ENCODE peak calls at places on chromosome 21, in eight cellular contexts. One of them, this sample, is unnamed.

GRCh38 chr21:45310446-45310845 is 22.8 kb upstream of the POFUT2 start:
- DNase-seq in K562: no peak
- DNase-seq in lower leg skin: no peak
- DNase-seq in A549: no peak
- DNase-seq in breast epithelium: no peak
- DNase-seq in Peyer's patch: peak; percentile 22
- DNase-seq in sigmoid colon: peak; percentile 63
- DNase-seq in body of pancreas: no peak
- DNase-seq in this sample: no peak

GRCh38 chr21:35204850-35205564 is 155.9 kb upstream of the RUNX1 start:
- DNase-seq in sigmoid colon: peak; percentile 89
- DNase-seq in Peyer's patch: no peak
- DNase-seq in K562: peak; percentile 85
- DNase-seq in lower leg skin: peak; percentile 88
- DNase-seq in breast epithelium: no peak
- DNase-seq in body of pancreas: peak; percentile 83
- DNase-seq in A549: no peak
- DNase-seq in this sample: peak; percentile 83

GRCh38 chr21:45003331-45004058 is 63.7 kb downstream of the SLX9 start:
- DNase-seq in breast epithelium: no peak
- DNase-seq in Peyer's patch: peak; percentile 35
- DNase-seq in K562: no peak
- DNase-seq in A549: no peak
- DNase-seq in sigmoid colon: peak; percentile 66
- DNase-seq in body of pancreas: peak; percentile 6
- DNase-seq in lower leg skin: peak; percentile 85
- DNase-seq in this sample: no peak

GRCh38 chr21:31665397-31665796 is 5.9 kb downstream of the SOD1 start:
- DNase-seq in body of pancreas: no peak
- DNase-seq in lower leg skin: no peak
- DNase-seq in A549: no peak
- DNase-seq in breast epithelium: no peak
- DNase-seq in K562: peak; percentile 34
- DNase-seq in sigmoid colon: no peak
- DNase-seq in Peyer's patch: no peak
- DNase-seq in this sample: no peak

GRCh38 chr21:29155118-29155932 is 24.9 kb downstream of the MAP3K7CL start:
- DNase-seq in sigmoid colon: peak; percentile 73
- DNase-seq in breast epithelium: peak; percentile 52
- DNase-seq in lower leg skin: peak; percentile 88
- DNase-seq in A549: no peak
- DNase-seq in body of pancreas: peak; percentile 24
- DNase-seq in K562: peak; percentile 48
- DNase-seq in Peyer's patch: peak; percentile 46
- DNase-seq in this sample: peak; percentile 60

GRCh38 chr21:35508389-35508888 is 459.3 kb upstream of the RUNX1 start:
- DNase-seq in A549: no peak
- DNase-seq in Peyer's patch: no peak
- DNase-seq in body of pancreas: no peak
- DNase-seq in lower leg skin: no peak
- DNase-seq in breast epithelium: no peak
- DNase-seq in K562: peak; percentile 84
- DNase-seq in sigmoid colon: peak; percentile 79
- DNase-seq in this sample: peak; percentile 18

GRCh38 chr21:35617491-35617890 is 442.8 kb downstream of the SETD4 start:
- DNase-seq in sigmoid colon: no peak
- DNase-seq in K562: no peak
- DNase-seq in A549: no peak
- DNase-seq in body of pancreas: no peak
- DNase-seq in lower leg skin: no peak
- DNase-seq in breast epithelium: no peak
- DNase-seq in Peyer's patch: no peak
- DNase-seq in this sample: no peak

GRCh38 chr21:41620982-41621381 is 113.0 kb upstream of the TMPRSS2 start:
- DNase-seq in lower leg skin: no peak
- DNase-seq in K562: no peak
- DNase-seq in sigmoid colon: no peak
- DNase-seq in Peyer's patch: no peak
- DNase-seq in breast epithelium: no peak
- DNase-seq in A549: no peak
- DNase-seq in body of pancreas: no peak
- DNase-seq in this sample: no peak

GRCh38 chr21:31530364-31530763 is 129.1 kb upstream of the SOD1 start:
- DNase-seq in A549: no peak
- DNase-seq in K562: no peak
- DNase-seq in lower leg skin: no peak
- DNase-seq in Peyer's patch: no peak
- DNase-seq in body of pancreas: no peak
- DNase-seq in breast epithelium: no peak
- DNase-seq in sigmoid colon: no peak
- DNase-seq in this sample: no peak

GRCh38 chr21:35095859-35096291 is 46.8 kb upstream of the RUNX1 start:
- DNase-seq in lower leg skin: no peak
- DNase-seq in body of pancreas: no peak
- DNase-seq in sigmoid colon: no peak
- DNase-seq in breast epithelium: no peak
- DNase-seq in A549: no peak
- DNase-seq in Peyer's patch: no peak
- DNase-seq in K562: no peak
- DNase-seq in this sample: no peak

GRCh38 chr21:15170614-15171013 is 105.8 kb upstream of the NRIP1 start:
- DNase-seq in lower leg skin: no peak
- DNase-seq in K562: no peak
- DNase-seq in body of pancreas: no peak
- DNase-seq in Peyer's patch: no peak
- DNase-seq in A549: no peak
- DNase-seq in breast epithelium: no peak
- DNase-seq in sigmoid colon: no peak
- DNase-seq in this sample: no peak

GRCh38 chr21:14092834-14093560 is 117.8 kb downstream of the LIPI start:
- DNase-seq in lower leg skin: peak; percentile 72
- DNase-seq in breast epithelium: no peak
- DNase-seq in body of pancreas: no peak
- DNase-seq in sigmoid colon: peak; percentile 63
- DNase-seq in Peyer's patch: no peak
- DNase-seq in K562: no peak
- DNase-seq in A549: no peak
- DNase-seq in this sample: no peak

GRCh38 chr21:32335601-32336575 is 37.2 kb downstream of the MRAP start:
- DNase-seq in lower leg skin: peak; percentile 39
- DNase-seq in K562: no peak
- DNase-seq in Peyer's patch: no peak
- DNase-seq in A549: no peak
- DNase-seq in sigmoid colon: no peak
- DNase-seq in body of pancreas: peak; percentile 2
- DNase-seq in breast epithelium: no peak
- DNase-seq in this sample: no peak

GRCh38 chr21:31366825-31367224 is 22.8 kb upstream of the TIAM1 start:
- DNase-seq in K562: no peak
- DNase-seq in lower leg skin: no peak
- DNase-seq in A549: no peak
- DNase-seq in breast epithelium: peak; percentile 75
- DNase-seq in Peyer's patch: no peak
- DNase-seq in sigmoid colon: no peak
- DNase-seq in body of pancreas: no peak
- DNase-seq in this sample: no peak

GRCh38 chr21:32869459-32869858 is 97.9 kb upstream of the PAXBP1 start:
- DNase-seq in K562: no peak
- DNase-seq in lower leg skin: no peak
- DNase-seq in A549: no peak
- DNase-seq in sigmoid colon: no peak
- DNase-seq in breast epithelium: no peak
- DNase-seq in Peyer's patch: no peak
- DNase-seq in body of pancreas: no peak
- DNase-seq in this sample: no peak

GRCh38 chr21:31284797-31285397 is 59.2 kb downstream of the TIAM1 start:
- DNase-seq in A549: no peak
- DNase-seq in body of pancreas: no peak
- DNase-seq in K562: no peak
- DNase-seq in sigmoid colon: no peak
- DNase-seq in lower leg skin: no peak
- DNase-seq in breast epithelium: no peak
- DNase-seq in Peyer's patch: no peak
- DNase-seq in this sample: no peak

GRCh38 chr21:34679056-34679455 is 10.3 kb downstream of the CLIC6 start:
- DNase-seq in A549: no peak
- DNase-seq in body of pancreas: no peak
- DNase-seq in sigmoid colon: no peak
- DNase-seq in breast epithelium: no peak
- DNase-seq in Peyer's patch: no peak
- DNase-seq in lower leg skin: no peak
- DNase-seq in K562: no peak
- DNase-seq in this sample: no peak

GRCh38 chr21:31326478-31327247 is 17.4 kb downstream of the TIAM1 start:
- DNase-seq in sigmoid colon: no peak
- DNase-seq in Peyer's patch: no peak
- DNase-seq in lower leg skin: no peak
- DNase-seq in body of pancreas: no peak
- DNase-seq in K562: no peak
- DNase-seq in A549: no peak
- DNase-seq in breast epithelium: no peak
- DNase-seq in this sample: no peak

GRCh38 chr21:42102063-42102462 is 30.9 kb downstream of the UMODL1 start:
- DNase-seq in Peyer's patch: no peak
- DNase-seq in A549: no peak
- DNase-seq in sigmoid colon: no peak
- DNase-seq in body of pancreas: no peak
- DNase-seq in K562: no peak
- DNase-seq in lower leg skin: no peak
- DNase-seq in breast epithelium: no peak
- DNase-seq in this sample: no peak

GRCh38 chr21:39966786-39967185 is 99.5 kb downstream of the PCP4 start:
- DNase-seq in sigmoid colon: no peak
- DNase-seq in body of pancreas: no peak
- DNase-seq in A549: no peak
- DNase-seq in lower leg skin: peak; percentile 46
- DNase-seq in K562: no peak
- DNase-seq in Peyer's patch: no peak
- DNase-seq in breast epithelium: no peak
- DNase-seq in this sample: no peak

GRCh38 chr21:35203093-35204021 is 154.3 kb upstream of the RUNX1 start:
- DNase-seq in body of pancreas: no peak
- DNase-seq in A549: no peak
- DNase-seq in K562: peak; percentile 40
- DNase-seq in lower leg skin: no peak
- DNase-seq in sigmoid colon: no peak
- DNase-seq in breast epithelium: no peak
- DNase-seq in Peyer's patch: no peak
- DNase-seq in this sample: no peak

GRCh38 chr21:43799301-43799840 is 10.0 kb downstream of the RRP1 start:
- DNase-seq in lower leg skin: no peak
- DNase-seq in A549: no peak
- DNase-seq in body of pancreas: no peak
- DNase-seq in sigmoid colon: no peak
- DNase-seq in K562: no peak
- DNase-seq in Peyer's patch: no peak
- DNase-seq in breast epithelium: no peak
- DNase-seq in this sample: no peak
- TF ChIP-seq POLR2A in lower leg skin: no peak
- TF ChIP-seq POLR2A in A549: no peak
- TF ChIP-seq POLR2A in body of pancreas: no peak
- TF ChIP-seq POLR2A in sigmoid colon: no peak
- TF ChIP-seq POLR2A in K562: peak; percentile 42
- TF ChIP-seq POLR2A in Peyer's patch: no peak
- TF ChIP-seq POLR2A in breast epithelium: no peak
- TF ChIP-seq POLR2A in this sample: no peak

DNA sequence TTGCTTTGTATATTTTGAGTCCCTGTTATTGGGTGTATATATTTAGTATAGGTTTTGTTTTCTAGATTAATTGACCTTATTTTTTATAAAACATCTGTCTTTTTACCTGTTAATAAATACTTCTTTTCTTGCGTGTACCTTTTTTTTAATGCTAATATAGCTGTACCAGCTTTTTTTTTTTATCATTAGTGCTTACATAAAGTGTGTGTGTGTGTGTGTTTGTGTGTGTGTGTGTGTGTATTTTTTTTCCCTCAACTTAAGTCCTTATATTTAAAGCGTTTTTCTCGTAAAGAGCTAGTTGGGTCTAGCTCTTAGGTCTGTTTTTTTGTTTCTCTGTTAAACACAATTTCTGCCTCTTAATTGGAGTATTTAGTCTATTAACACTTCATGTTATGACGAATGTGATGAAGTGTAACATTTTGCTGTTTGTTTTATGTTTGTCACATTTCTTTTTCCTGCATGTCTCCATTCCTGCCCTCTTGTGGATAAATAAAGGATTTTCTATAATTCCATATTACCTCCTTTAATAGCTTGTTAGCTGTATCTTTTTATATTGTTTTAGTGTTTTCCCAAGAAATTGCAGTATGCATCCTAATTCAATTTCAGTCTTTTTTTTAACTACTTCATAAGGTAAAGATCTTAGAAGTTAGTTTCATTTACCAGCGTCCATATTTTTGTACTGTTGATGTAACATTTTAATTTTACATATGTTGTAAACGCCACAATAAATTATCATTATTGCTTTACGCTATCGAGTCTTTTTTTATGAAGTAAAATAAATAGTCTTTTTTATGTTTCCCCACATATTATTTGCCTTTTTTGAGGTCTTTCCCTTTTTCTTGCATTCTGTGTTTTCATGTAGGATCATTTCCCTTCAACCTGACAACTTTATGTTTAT is 4.3 kb downstream of the PRMT2 start:
- DNase-seq in breast epithelium: no peak
- DNase-seq in K562: no peak
- DNase-seq in Peyer's patch: no peak
- DNase-seq in sigmoid colon: no peak
- DNase-seq in lower leg skin: no peak
- DNase-seq in A549: peak; percentile 20
- DNase-seq in body of pancreas: no peak
- DNase-seq in this sample: no peak
- TF ChIP-seq CTCF in breast epithelium: peak; percentile 21
- TF ChIP-seq CTCF in K562: peak; percentile 29
- TF ChIP-seq CTCF in Peyer's patch: peak; percentile 42
- TF ChIP-seq CTCF in sigmoid colon: no peak
- TF ChIP-seq CTCF in lower leg skin: no peak
- TF ChIP-seq CTCF in A549: peak; percentile 38
- TF ChIP-seq CTCF in body of pancreas: peak; percentile 26
- TF ChIP-seq CTCF in this sample: peak; percentile 18

GRCh38 chr21:16535100-16535418 is 805.3 kb downstream of the USP25 start:
- DNase-seq in lower leg skin: peak; percentile 93
- DNase-seq in body of pancreas: peak; percentile 88
- DNase-seq in A549: no peak
- DNase-seq in breast epithelium: peak; percentile 82
- DNase-seq in sigmoid colon: peak; percentile 93
- DNase-seq in K562: no peak
- DNase-seq in Peyer's patch: no peak
- DNase-seq in this sample: peak; percentile 93
- TF ChIP-seq POLR2A in lower leg skin: no peak
- TF ChIP-seq POLR2A in body of pancreas: peak; percentile 59
- TF ChIP-seq POLR2A in A549: no peak
- TF ChIP-seq POLR2A in breast epithelium: no peak
- TF ChIP-seq POLR2A in sigmoid colon: no peak
- TF ChIP-seq POLR2A in K562: no peak
- TF ChIP-seq POLR2A in Peyer's patch: no peak
- TF ChIP-seq POLR2A in this sample: peak; percentile 35

DNA sequence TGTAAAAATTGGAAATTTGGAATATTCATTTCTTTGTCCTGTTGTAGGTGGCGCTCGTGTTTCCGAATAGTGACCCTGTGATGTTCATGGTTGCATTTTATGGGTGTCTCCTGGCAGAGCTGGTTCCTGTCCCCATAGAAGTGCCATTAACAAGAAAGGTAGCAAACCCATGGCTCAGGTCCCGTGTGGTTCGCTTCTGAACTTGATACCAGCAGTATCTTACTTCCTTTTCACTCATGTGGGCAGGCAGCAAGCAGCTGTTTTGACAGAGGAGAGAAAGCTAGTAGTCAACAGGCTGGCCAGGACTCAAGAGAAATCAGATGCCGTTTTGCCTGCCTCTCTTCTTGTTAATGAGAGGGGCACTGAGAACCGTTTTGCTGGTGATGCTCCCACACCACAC is 72.8 kb downstream of the S100B start:
- DNase-seq in lower leg skin: no peak
- DNase-seq in K562: no peak
- DNase-seq in breast epithelium: no peak
- DNase-seq in Peyer's patch: no peak
- DNase-seq in A549: no peak
- DNase-seq in body of pancreas: no peak
- DNase-seq in sigmoid colon: no peak
- DNase-seq in this sample: no peak
- TF ChIP-seq CTCF in lower leg skin: no peak
- TF ChIP-seq CTCF in K562: no peak
- TF ChIP-seq CTCF in breast epithelium: no peak
- TF ChIP-seq CTCF in Peyer's patch: no peak
- TF ChIP-seq CTCF in A549: no peak
- TF ChIP-seq CTCF in body of pancreas: no peak
- TF ChIP-seq CTCF in sigmoid colon: no peak
- TF ChIP-seq CTCF in this sample: no peak

This sample was measured in uterus.